ENCODE peak calls at places on chromosomes 11 and 22, in eight cellular contexts. One of them, this sample, is unnamed.

GRCh38 chr22:49415219-49415951 is 412.3 kb downstream of the BRD1 start:
- DNase-seq in stomach: no peak
- DNase-seq in AG09309: no peak
- DNase-seq in neural progenitor cell: no peak
- DNase-seq in tibial artery: peak
- DNase-seq in PC-3: no peak
- DNase-seq in upper lobe of left lung: no peak
- DNase-seq in kidney epithelial cell: no peak
- DNase-seq in this sample: no peak

GRCh38 chr11:111395081-111395480 is 16.0 kb upstream of the POU2AF1 start:
- DNase-seq in stomach: peak
- DNase-seq in AG09309: no peak
- DNase-seq in neural progenitor cell: no peak
- DNase-seq in tibial artery: no peak
- DNase-seq in PC-3: no peak
- DNase-seq in upper lobe of left lung: no peak
- DNase-seq in kidney epithelial cell: no peak
- DNase-seq in this sample: no peak

GRCh38 chr11:120097721-120098385 is 40.1 kb downstream of the TRIM29 start:
- DNase-seq in stomach: no peak
- DNase-seq in AG09309: no peak
- DNase-seq in neural progenitor cell: no peak
- DNase-seq in tibial artery: no peak
- DNase-seq in PC-3: no peak
- DNase-seq in upper lobe of left lung: no peak
- DNase-seq in kidney epithelial cell: no peak
- DNase-seq in this sample: no peak

GRCh38 chr11:132115454-132115853 is 745.0 kb downstream of the NTM start:
- DNase-seq in stomach: no peak
- DNase-seq in AG09309: no peak
- DNase-seq in neural progenitor cell: no peak
- DNase-seq in tibial artery: no peak
- DNase-seq in PC-3: peak
- DNase-seq in upper lobe of left lung: no peak
- DNase-seq in kidney epithelial cell: no peak
- DNase-seq in this sample: no peak

GRCh38 chr22:46067159-46068111 is 82.9 kb upstream of the PPARA start:
- DNase-seq in stomach: peak
- DNase-seq in AG09309: no peak
- DNase-seq in neural progenitor cell: no peak
- DNase-seq in tibial artery: peak
- DNase-seq in PC-3: peak
- DNase-seq in upper lobe of left lung: no peak
- DNase-seq in kidney epithelial cell: no peak
- DNase-seq in this sample: no peak

GRCh38 chr11:68003846-68004550 is at the start of gene UNC93B1:
- DNase-seq in stomach: peak
- DNase-seq in AG09309: no peak
- DNase-seq in neural progenitor cell: peak
- DNase-seq in tibial artery: peak
- DNase-seq in PC-3: peak
- DNase-seq in upper lobe of left lung: peak
- DNase-seq in kidney epithelial cell: peak
- DNase-seq in this sample: no peak

GRCh38 chr11:108733479-108734116 is 68.7 kb downstream of the DDX10 start:
- DNase-seq in stomach: no peak
- DNase-seq in AG09309: no peak
- DNase-seq in neural progenitor cell: no peak
- DNase-seq in tibial artery: no peak
- DNase-seq in PC-3: peak
- DNase-seq in upper lobe of left lung: no peak
- DNase-seq in kidney epithelial cell: no peak
- DNase-seq in this sample: no peak

GRCh38 chr22:39389420-39389819 is 10.2 kb upstream of the TAB1 start:
- DNase-seq in stomach: no peak
- DNase-seq in AG09309: no peak
- DNase-seq in neural progenitor cell: no peak
- DNase-seq in tibial artery: no peak
- DNase-seq in PC-3: no peak
- DNase-seq in upper lobe of left lung: no peak
- DNase-seq in kidney epithelial cell: no peak
- DNase-seq in this sample: no peak

GRCh38 chr11:61967924-61968757 is 707 bp upstream of the FTH1 start:
- DNase-seq in stomach: peak
- DNase-seq in AG09309: no peak
- DNase-seq in neural progenitor cell: peak
- DNase-seq in tibial artery: peak
- DNase-seq in PC-3: peak
- DNase-seq in upper lobe of left lung: peak
- DNase-seq in kidney epithelial cell: no peak
- DNase-seq in this sample: no peak

GRCh38 chr11:13105237-13105844 is 96.2 kb downstream of the RASSF10 start:
- DNase-seq in stomach: peak
- DNase-seq in AG09309: no peak
- DNase-seq in neural progenitor cell: no peak
- DNase-seq in tibial artery: no peak
- DNase-seq in PC-3: no peak
- DNase-seq in upper lobe of left lung: no peak
- DNase-seq in kidney epithelial cell: no peak
- DNase-seq in this sample: no peak

GRCh38 chr22:50244420-50245213 is at the start of gene TUBGCP6:
- DNase-seq in stomach: peak
- DNase-seq in AG09309: peak
- DNase-seq in neural progenitor cell: peak
- DNase-seq in tibial artery: peak
- DNase-seq in PC-3: peak
- DNase-seq in upper lobe of left lung: peak
- DNase-seq in kidney epithelial cell: peak
- DNase-seq in this sample: peak

GRCh38 chr11:33476945-33477584 is 219.9 kb downstream of the HIPK3 start:
- DNase-seq in stomach: no peak
- DNase-seq in AG09309: no peak
- DNase-seq in neural progenitor cell: no peak
- DNase-seq in tibial artery: no peak
- DNase-seq in PC-3: peak
- DNase-seq in upper lobe of left lung: no peak
- DNase-seq in kidney epithelial cell: no peak
- DNase-seq in this sample: no peak

GRCh38 chr11:2790581-2790925 is 90.8 kb upstream of the KCNQ1OT1 start:
- DNase-seq in stomach: peak
- DNase-seq in AG09309: no peak
- DNase-seq in neural progenitor cell: no peak
- DNase-seq in tibial artery: peak
- DNase-seq in PC-3: no peak
- DNase-seq in upper lobe of left lung: peak
- DNase-seq in kidney epithelial cell: no peak
- DNase-seq in this sample: no peak

GRCh38 chr11:80136991-80137390 is 696.2 kb upstream of the TENM4 start:
- DNase-seq in stomach: no peak
- DNase-seq in AG09309: no peak
- DNase-seq in neural progenitor cell: no peak
- DNase-seq in tibial artery: no peak
- DNase-seq in PC-3: no peak
- DNase-seq in upper lobe of left lung: no peak
- DNase-seq in kidney epithelial cell: peak
- DNase-seq in this sample: no peak

GRCh38 chr22:46077669-46078099 is 72.6 kb upstream of the PPARA start:
- DNase-seq in stomach: peak
- DNase-seq in AG09309: no peak
- DNase-seq in neural progenitor cell: no peak
- DNase-seq in tibial artery: peak
- DNase-seq in PC-3: no peak
- DNase-seq in upper lobe of left lung: no peak
- DNase-seq in kidney epithelial cell: no peak
- DNase-seq in this sample: no peak

GRCh38 chr11:105056446-105056845 is 11.3 kb upstream of the CARD16 start:
- DNase-seq in stomach: no peak
- DNase-seq in AG09309: no peak
- DNase-seq in neural progenitor cell: no peak
- DNase-seq in tibial artery: no peak
- DNase-seq in PC-3: no peak
- DNase-seq in upper lobe of left lung: no peak
- DNase-seq in kidney epithelial cell: no peak
- DNase-seq in this sample: no peak

GRCh38 chr22:23383491-23384450 is 196.3 kb downstream of the IGLL1 start:
- DNase-seq in stomach: peak
- DNase-seq in AG09309: no peak
- DNase-seq in neural progenitor cell: peak
- DNase-seq in tibial artery: peak
- DNase-seq in PC-3: no peak
- DNase-seq in upper lobe of left lung: peak
- DNase-seq in kidney epithelial cell: no peak
- DNase-seq in this sample: no peak

GRCh38 chr22:30204742-30205111 is 41.8 kb downstream of the LIF start:
- DNase-seq in stomach: peak
- DNase-seq in AG09309: peak
- DNase-seq in neural progenitor cell: no peak
- DNase-seq in tibial artery: peak
- DNase-seq in PC-3: no peak
- DNase-seq in upper lobe of left lung: no peak
- DNase-seq in kidney epithelial cell: no peak
- DNase-seq in this sample: peak

GRCh38 chr11:94776351-94777321 is 8.5 kb downstream of the AMOTL1 start:
- DNase-seq in stomach: peak
- DNase-seq in AG09309: peak
- DNase-seq in neural progenitor cell: peak
- DNase-seq in tibial artery: no peak
- DNase-seq in PC-3: peak
- DNase-seq in upper lobe of left lung: no peak
- DNase-seq in kidney epithelial cell: no peak
- DNase-seq in this sample: no peak

GRCh38 chr22:37014835-37015586 is 4.2 kb downstream of the TST start:
- DNase-seq in stomach: peak
- DNase-seq in AG09309: no peak
- DNase-seq in neural progenitor cell: no peak
- DNase-seq in tibial artery: no peak
- DNase-seq in PC-3: no peak
- DNase-seq in upper lobe of left lung: no peak
- DNase-seq in kidney epithelial cell: no peak
- DNase-seq in this sample: no peak

GRCh38 chr22:42837556-42837955 is 19.5 kb downstream of the ARFGAP3 start:
- DNase-seq in stomach: no peak
- DNase-seq in AG09309: no peak
- DNase-seq in neural progenitor cell: no peak
- DNase-seq in tibial artery: peak
- DNase-seq in PC-3: no peak
- DNase-seq in upper lobe of left lung: no peak
- DNase-seq in kidney epithelial cell: no peak
- DNase-seq in this sample: no peak

GRCh38 chr11:16978021-16978370 is 36.2 kb downstream of the PLEKHA7 start:
- DNase-seq in stomach: no peak
- DNase-seq in AG09309: no peak
- DNase-seq in neural progenitor cell: peak
- DNase-seq in tibial artery: no peak
- DNase-seq in PC-3: no peak
- DNase-seq in upper lobe of left lung: no peak
- DNase-seq in kidney epithelial cell: no peak
- DNase-seq in this sample: no peak

GRCh38 chr22:20497426-20497825 is 1.8 kb upstream of the KLHL22 start:
- DNase-seq in stomach: no peak
- DNase-seq in AG09309: no peak
- DNase-seq in neural progenitor cell: no peak
- DNase-seq in tibial artery: no peak
- DNase-seq in PC-3: no peak
- DNase-seq in upper lobe of left lung: no peak
- DNase-seq in kidney epithelial cell: no peak
- DNase-seq in this sample: no peak

GRCh38 chr22:41833369-41834004 is 582 bp downstream of the SREBF2 start:
- DNase-seq in stomach: peak
- DNase-seq in AG09309: no peak
- DNase-seq in neural progenitor cell: peak
- DNase-seq in tibial artery: peak
- DNase-seq in PC-3: peak
- DNase-seq in upper lobe of left lung: peak
- DNase-seq in kidney epithelial cell: no peak
- DNase-seq in this sample: no peak

GRCh38 chr11:32215157-32215556 is 124.3 kb downstream of the RCN1 start:
- DNase-seq in stomach: no peak
- DNase-seq in AG09309: no peak
- DNase-seq in neural progenitor cell: no peak
- DNase-seq in tibial artery: no peak
- DNase-seq in PC-3: no peak
- DNase-seq in upper lobe of left lung: no peak
- DNase-seq in kidney epithelial cell: no peak
- DNase-seq in this sample: no peak
- TF ChIP-seq CTCF in stomach: no peak
- TF ChIP-seq CTCF in AG09309: no peak
- TF ChIP-seq CTCF in neural progenitor cell: no peak
- TF ChIP-seq CTCF in tibial artery: no peak
- TF ChIP-seq CTCF in PC-3: peak
- TF ChIP-seq CTCF in upper lobe of left lung: no peak
- TF ChIP-seq CTCF in kidney epithelial cell: no peak
- TF ChIP-seq CTCF in this sample: no peak

GRCh38 chr11:66327171-66328035 is 8.8 kb downstream of the RIN1 start:
- DNase-seq in stomach: no peak
- DNase-seq in AG09309: no peak
- DNase-seq in neural progenitor cell: no peak
- DNase-seq in tibial artery: no peak
- DNase-seq in PC-3: peak
- DNase-seq in upper lobe of left lung: peak
- DNase-seq in kidney epithelial cell: no peak
- DNase-seq in this sample: no peak
- H3K4me3 ChIP-seq in stomach: no peak
- H3K4me3 ChIP-seq in AG09309: no peak
- H3K4me3 ChIP-seq in neural progenitor cell: no peak
- H3K4me3 ChIP-seq in tibial artery: no peak
- H3K4me3 ChIP-seq in PC-3: no peak
- H3K4me3 ChIP-seq in upper lobe of left lung: no peak
- H3K4me3 ChIP-seq in kidney epithelial cell: no peak
- H3K4me3 ChIP-seq in this sample: peak

DNA sequence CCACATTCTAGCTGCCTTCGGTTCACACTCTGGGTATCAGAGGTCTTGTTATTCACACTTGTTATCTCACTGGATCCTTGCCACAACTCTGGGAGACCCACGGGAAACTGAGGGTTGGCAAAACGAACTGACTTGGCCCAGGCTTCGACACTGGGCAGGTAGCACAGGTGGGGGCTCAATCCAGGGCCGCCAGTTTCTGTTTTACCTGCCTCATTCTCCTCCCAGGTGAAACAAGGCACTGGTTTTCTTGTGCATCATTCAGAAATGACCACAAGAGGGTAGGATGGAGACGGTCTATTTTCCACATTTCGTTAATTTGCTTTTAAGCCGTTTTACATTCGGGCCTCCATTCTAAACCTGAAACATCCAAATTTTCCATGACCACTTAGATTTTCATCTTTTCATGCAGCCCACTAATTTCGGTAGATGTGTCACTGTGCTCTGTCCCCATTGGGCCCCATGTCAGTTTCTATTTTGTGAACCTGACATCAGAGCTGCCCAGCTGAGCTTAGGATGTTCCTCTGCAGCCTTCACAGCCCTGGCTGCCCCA is 108.1 kb downstream of the KIAA1671 start:
- DNase-seq in stomach: no peak
- DNase-seq in AG09309: no peak
- DNase-seq in neural progenitor cell: no peak
- DNase-seq in tibial artery: no peak
- DNase-seq in PC-3: no peak
- DNase-seq in upper lobe of left lung: no peak
- DNase-seq in kidney epithelial cell: no peak
- DNase-seq in this sample: no peak
- TF ChIP-seq CTCF in stomach: peak
- TF ChIP-seq CTCF in AG09309: no peak
- TF ChIP-seq CTCF in neural progenitor cell: peak
- TF ChIP-seq CTCF in tibial artery: peak
- TF ChIP-seq CTCF in PC-3: peak
- TF ChIP-seq CTCF in upper lobe of left lung: no peak
- TF ChIP-seq CTCF in kidney epithelial cell: no peak
- TF ChIP-seq CTCF in this sample: no peak

GRCh38 chr22:28181332-28181731 is 262.3 kb upstream of the PITPNB start:
- DNase-seq in stomach: no peak
- DNase-seq in AG09309: peak
- DNase-seq in neural progenitor cell: no peak
- DNase-seq in tibial artery: no peak
- DNase-seq in PC-3: peak
- DNase-seq in upper lobe of left lung: no peak
- DNase-seq in kidney epithelial cell: no peak
- DNase-seq in this sample: peak
- H3K4me3 ChIP-seq in stomach: no peak
- H3K4me3 ChIP-seq in AG09309: no peak
- H3K4me3 ChIP-seq in neural progenitor cell: no peak
- H3K4me3 ChIP-seq in tibial artery: no peak
- H3K4me3 ChIP-seq in PC-3: no peak
- H3K4me3 ChIP-seq in upper lobe of left lung: no peak
- H3K4me3 ChIP-seq in kidney epithelial cell: no peak
- H3K4me3 ChIP-seq in this sample: no peak

This sample was measured in AG04449.